ENCODE peak calls at places on chromosomes 1 and 21, in six cellular contexts. One of them, this sample, is unnamed.

GRCh38 chr1:203199481-203200058 is 13.1 kb upstream of the CHI3L1 start:
- DNase-seq in endodermal cell: no peak
- DNase-seq in spleen: no peak
- DNase-seq in dorsolateral prefrontal cortex: no peak
- DNase-seq in thoracic aorta: no peak
- DNase-seq in naive thymus-derived CD4-positive, alpha-beta T cell: no peak
- DNase-seq in this sample: no peak

GRCh38 chr1:40161888-40162397 is 756 bp downstream of the RLF start:
- DNase-seq in endodermal cell: no peak
- DNase-seq in spleen: no peak
- DNase-seq in dorsolateral prefrontal cortex: no peak
- DNase-seq in thoracic aorta: no peak
- DNase-seq in naive thymus-derived CD4-positive, alpha-beta T cell: no peak
- DNase-seq in this sample: no peak

GRCh38 chr1:161082996-161083742 is 6.2 kb downstream of the NECTIN4 start:
- DNase-seq in endodermal cell: peak
- DNase-seq in spleen: no peak
- DNase-seq in dorsolateral prefrontal cortex: no peak
- DNase-seq in thoracic aorta: peak
- DNase-seq in naive thymus-derived CD4-positive, alpha-beta T cell: no peak
- DNase-seq in this sample: no peak

GRCh38 chr1:228472655-228473054 is 14.5 kb upstream of the RNF187 start:
- DNase-seq in endodermal cell: no peak
- DNase-seq in spleen: no peak
- DNase-seq in dorsolateral prefrontal cortex: no peak
- DNase-seq in thoracic aorta: no peak
- DNase-seq in naive thymus-derived CD4-positive, alpha-beta T cell: no peak
- DNase-seq in this sample: no peak

GRCh38 chr1:16173447-16174260 is 17.8 kb upstream of the EPHA2 start:
- DNase-seq in endodermal cell: peak
- DNase-seq in spleen: no peak
- DNase-seq in dorsolateral prefrontal cortex: no peak
- DNase-seq in thoracic aorta: no peak
- DNase-seq in naive thymus-derived CD4-positive, alpha-beta T cell: no peak
- DNase-seq in this sample: no peak

GRCh38 chr1:13642306-13643004 is 57.5 kb upstream of the PRDM2 start:
- DNase-seq in endodermal cell: no peak
- DNase-seq in spleen: no peak
- DNase-seq in dorsolateral prefrontal cortex: peak
- DNase-seq in thoracic aorta: no peak
- DNase-seq in naive thymus-derived CD4-positive, alpha-beta T cell: no peak
- DNase-seq in this sample: no peak

GRCh38 chr1:39995973-39996393 is 41.0 kb downstream of the MFSD2A start:
- DNase-seq in endodermal cell: peak
- DNase-seq in spleen: no peak
- DNase-seq in dorsolateral prefrontal cortex: no peak
- DNase-seq in thoracic aorta: no peak
- DNase-seq in naive thymus-derived CD4-positive, alpha-beta T cell: peak
- DNase-seq in this sample: no peak

GRCh38 chr1:186819140-186819539 is 9.6 kb upstream of the PLA2G4A start:
- DNase-seq in endodermal cell: no peak
- DNase-seq in spleen: no peak
- DNase-seq in dorsolateral prefrontal cortex: no peak
- DNase-seq in thoracic aorta: no peak
- DNase-seq in naive thymus-derived CD4-positive, alpha-beta T cell: no peak
- DNase-seq in this sample: no peak

GRCh38 chr1:78762113-78762512 is 112.5 kb downstream of the IFI44 start:
- DNase-seq in endodermal cell: no peak
- DNase-seq in spleen: no peak
- DNase-seq in dorsolateral prefrontal cortex: no peak
- DNase-seq in thoracic aorta: no peak
- DNase-seq in naive thymus-derived CD4-positive, alpha-beta T cell: no peak
- DNase-seq in this sample: no peak

GRCh38 chr1:226526801-226527595 is 21.6 kb upstream of the STUM start:
- DNase-seq in endodermal cell: peak
- DNase-seq in spleen: no peak
- DNase-seq in dorsolateral prefrontal cortex: no peak
- DNase-seq in thoracic aorta: no peak
- DNase-seq in naive thymus-derived CD4-positive, alpha-beta T cell: no peak
- DNase-seq in this sample: no peak

GRCh38 chr1:53524428-53525400 is 65.5 kb downstream of the DMRTB1 start:
- DNase-seq in endodermal cell: no peak
- DNase-seq in spleen: no peak
- DNase-seq in dorsolateral prefrontal cortex: no peak
- DNase-seq in thoracic aorta: no peak
- DNase-seq in naive thymus-derived CD4-positive, alpha-beta T cell: no peak
- DNase-seq in this sample: no peak

GRCh38 chr21:44929242-44929798 is 8.6 kb upstream of the ITGB2 start:
- DNase-seq in endodermal cell: peak
- DNase-seq in spleen: peak
- DNase-seq in dorsolateral prefrontal cortex: no peak
- DNase-seq in thoracic aorta: no peak
- DNase-seq in naive thymus-derived CD4-positive, alpha-beta T cell: no peak
- DNase-seq in this sample: no peak

GRCh38 chr1:196105901-196106300 is 502.3 kb downstream of the KCNT2 start:
- DNase-seq in endodermal cell: no peak
- DNase-seq in spleen: no peak
- DNase-seq in dorsolateral prefrontal cortex: no peak
- DNase-seq in thoracic aorta: no peak
- DNase-seq in naive thymus-derived CD4-positive, alpha-beta T cell: no peak
- DNase-seq in this sample: no peak

GRCh38 chr1:185314416-185314815 is 2.6 kb downstream of the IVNS1ABP start:
- DNase-seq in endodermal cell: no peak
- DNase-seq in spleen: no peak
- DNase-seq in dorsolateral prefrontal cortex: no peak
- DNase-seq in thoracic aorta: no peak
- DNase-seq in naive thymus-derived CD4-positive, alpha-beta T cell: no peak
- DNase-seq in this sample: no peak

GRCh38 chr1:108646661-108647269 is 14.1 kb downstream of the HENMT1 start:
- DNase-seq in endodermal cell: peak
- DNase-seq in spleen: peak
- DNase-seq in dorsolateral prefrontal cortex: peak
- DNase-seq in thoracic aorta: peak
- DNase-seq in naive thymus-derived CD4-positive, alpha-beta T cell: peak
- DNase-seq in this sample: peak

GRCh38 chr1:108644984-108645383 is 15.9 kb downstream of the HENMT1 start:
- DNase-seq in endodermal cell: peak
- DNase-seq in spleen: peak
- DNase-seq in dorsolateral prefrontal cortex: no peak
- DNase-seq in thoracic aorta: no peak
- DNase-seq in naive thymus-derived CD4-positive, alpha-beta T cell: peak
- DNase-seq in this sample: peak

GRCh38 chr1:108646265-108646660 is 14.6 kb downstream of the HENMT1 start:
- DNase-seq in endodermal cell: no peak
- DNase-seq in spleen: no peak
- DNase-seq in dorsolateral prefrontal cortex: peak
- DNase-seq in thoracic aorta: no peak
- DNase-seq in naive thymus-derived CD4-positive, alpha-beta T cell: no peak
- DNase-seq in this sample: no peak

GRCh38 chr1:108643492-108644333 is 17.2 kb downstream of the HENMT1 start:
- DNase-seq in endodermal cell: peak
- DNase-seq in spleen: no peak
- DNase-seq in dorsolateral prefrontal cortex: peak
- DNase-seq in thoracic aorta: no peak
- DNase-seq in naive thymus-derived CD4-positive, alpha-beta T cell: peak
- DNase-seq in this sample: peak

GRCh38 chr1:108645479-108646184 is 15.3 kb downstream of the HENMT1 start:
- DNase-seq in endodermal cell: no peak
- DNase-seq in spleen: no peak
- DNase-seq in dorsolateral prefrontal cortex: no peak
- DNase-seq in thoracic aorta: no peak
- DNase-seq in naive thymus-derived CD4-positive, alpha-beta T cell: peak
- DNase-seq in this sample: no peak
- H3K27ac ChIP-seq in endodermal cell: no peak
- H3K27ac ChIP-seq in spleen: peak
- H3K27ac ChIP-seq in dorsolateral prefrontal cortex: peak
- H3K27ac ChIP-seq in thoracic aorta: peak
- H3K27ac ChIP-seq in naive thymus-derived CD4-positive, alpha-beta T cell: peak
- H3K27ac ChIP-seq in this sample: peak

GRCh38 chr1:246592695-246593094 is 26.4 kb downstream of the CNST start:
- DNase-seq in endodermal cell: no peak
- DNase-seq in spleen: no peak
- DNase-seq in dorsolateral prefrontal cortex: no peak
- DNase-seq in thoracic aorta: no peak
- DNase-seq in naive thymus-derived CD4-positive, alpha-beta T cell: no peak
- DNase-seq in this sample: no peak
- H3K27ac ChIP-seq in endodermal cell: no peak
- H3K27ac ChIP-seq in spleen: no peak
- H3K27ac ChIP-seq in dorsolateral prefrontal cortex: no peak
- H3K27ac ChIP-seq in thoracic aorta: peak
- H3K27ac ChIP-seq in naive thymus-derived CD4-positive, alpha-beta T cell: no peak
- H3K27ac ChIP-seq in this sample: no peak

GRCh38 chr1:115310821-115311220 is 27.2 kb downstream of the NGF start:
- DNase-seq in endodermal cell: no peak
- DNase-seq in spleen: no peak
- DNase-seq in dorsolateral prefrontal cortex: no peak
- DNase-seq in thoracic aorta: no peak
- DNase-seq in naive thymus-derived CD4-positive, alpha-beta T cell: no peak
- DNase-seq in this sample: no peak
- H3K27ac ChIP-seq in endodermal cell: no peak
- H3K27ac ChIP-seq in spleen: no peak
- H3K27ac ChIP-seq in dorsolateral prefrontal cortex: no peak
- H3K27ac ChIP-seq in thoracic aorta: no peak
- H3K27ac ChIP-seq in naive thymus-derived CD4-positive, alpha-beta T cell: no peak
- H3K27ac ChIP-seq in this sample: no peak

GRCh38 chr1:8603220-8603616 is 214.2 kb downstream of the RERE start:
- DNase-seq in endodermal cell: no peak
- DNase-seq in spleen: no peak
- DNase-seq in dorsolateral prefrontal cortex: no peak
- DNase-seq in thoracic aorta: no peak
- DNase-seq in naive thymus-derived CD4-positive, alpha-beta T cell: no peak
- DNase-seq in this sample: no peak
- H3K27ac ChIP-seq in endodermal cell: no peak
- H3K27ac ChIP-seq in spleen: no peak
- H3K27ac ChIP-seq in dorsolateral prefrontal cortex: no peak
- H3K27ac ChIP-seq in thoracic aorta: no peak
- H3K27ac ChIP-seq in naive thymus-derived CD4-positive, alpha-beta T cell: no peak
- H3K27ac ChIP-seq in this sample: peak

GRCh38 chr21:38438476-38438893 is 59.8 kb downstream of the ERG start:
- DNase-seq in endodermal cell: no peak
- DNase-seq in spleen: peak
- DNase-seq in dorsolateral prefrontal cortex: no peak
- DNase-seq in thoracic aorta: no peak
- DNase-seq in naive thymus-derived CD4-positive, alpha-beta T cell: no peak
- DNase-seq in this sample: no peak
- H3K27ac ChIP-seq in endodermal cell: no peak
- H3K27ac ChIP-seq in spleen: no peak
- H3K27ac ChIP-seq in dorsolateral prefrontal cortex: no peak
- H3K27ac ChIP-seq in thoracic aorta: peak
- H3K27ac ChIP-seq in naive thymus-derived CD4-positive, alpha-beta T cell: no peak
- H3K27ac ChIP-seq in this sample: no peak

GRCh38 chr1:221793439-221794078 is 51.7 kb upstream of the DUSP10 start:
- DNase-seq in endodermal cell: no peak
- DNase-seq in spleen: no peak
- DNase-seq in dorsolateral prefrontal cortex: no peak
- DNase-seq in thoracic aorta: no peak
- DNase-seq in naive thymus-derived CD4-positive, alpha-beta T cell: no peak
- DNase-seq in this sample: no peak

GRCh38 chr1:221791846-221792245 is 50.0 kb upstream of the DUSP10 start:
- DNase-seq in endodermal cell: no peak
- DNase-seq in spleen: no peak
- DNase-seq in dorsolateral prefrontal cortex: no peak
- DNase-seq in thoracic aorta: no peak
- DNase-seq in naive thymus-derived CD4-positive, alpha-beta T cell: no peak
- DNase-seq in this sample: no peak

GRCh38 chr1:221794925-221795324 is 53.0 kb upstream of the DUSP10 start:
- DNase-seq in endodermal cell: no peak
- DNase-seq in spleen: no peak
- DNase-seq in dorsolateral prefrontal cortex: no peak
- DNase-seq in thoracic aorta: no peak
- DNase-seq in naive thymus-derived CD4-positive, alpha-beta T cell: no peak
- DNase-seq in this sample: no peak

GRCh38 chr1:221795400-221795799 is 53.5 kb upstream of the DUSP10 start:
- DNase-seq in endodermal cell: no peak
- DNase-seq in spleen: no peak
- DNase-seq in dorsolateral prefrontal cortex: no peak
- DNase-seq in thoracic aorta: no peak
- DNase-seq in naive thymus-derived CD4-positive, alpha-beta T cell: no peak
- DNase-seq in this sample: no peak

GRCh38 chr1:221794079-221794670 is 52.3 kb upstream of the DUSP10 start:
- DNase-seq in endodermal cell: no peak
- DNase-seq in spleen: no peak
- DNase-seq in dorsolateral prefrontal cortex: no peak
- DNase-seq in thoracic aorta: no peak
- DNase-seq in naive thymus-derived CD4-positive, alpha-beta T cell: no peak
- DNase-seq in this sample: no peak
- H3K27ac ChIP-seq in endodermal cell: no peak
- H3K27ac ChIP-seq in spleen: no peak
- H3K27ac ChIP-seq in dorsolateral prefrontal cortex: no peak
- H3K27ac ChIP-seq in thoracic aorta: no peak
- H3K27ac ChIP-seq in naive thymus-derived CD4-positive, alpha-beta T cell: no peak
- H3K27ac ChIP-seq in this sample: no peak

DNA sequence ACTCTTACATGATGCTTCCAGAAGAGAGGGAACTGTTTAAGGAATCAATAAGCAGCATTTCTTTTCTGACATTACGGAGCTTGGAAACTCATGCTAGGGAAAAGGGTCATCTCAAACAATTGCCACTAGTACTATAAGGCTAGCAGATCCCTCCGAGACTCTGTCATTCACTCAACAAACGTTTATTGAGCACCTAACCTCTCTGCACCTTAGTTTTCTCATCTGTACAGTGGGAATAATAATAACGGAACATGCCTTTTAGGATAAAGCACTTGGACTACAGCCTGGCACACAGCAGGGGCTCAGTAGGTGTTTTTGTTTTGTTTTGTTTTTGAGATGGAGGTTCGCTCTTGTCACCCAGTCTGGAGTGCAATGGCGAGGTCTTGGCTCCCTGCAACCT is 51.3 kb downstream of the SYF2 start:
- DNase-seq in endodermal cell: no peak
- DNase-seq in spleen: no peak
- DNase-seq in dorsolateral prefrontal cortex: no peak
- DNase-seq in thoracic aorta: no peak
- DNase-seq in naive thymus-derived CD4-positive, alpha-beta T cell: no peak
- DNase-seq in this sample: no peak
- H3K27ac ChIP-seq in endodermal cell: no peak
- H3K27ac ChIP-seq in spleen: no peak
- H3K27ac ChIP-seq in dorsolateral prefrontal cortex: no peak
- H3K27ac ChIP-seq in thoracic aorta: no peak
- H3K27ac ChIP-seq in naive thymus-derived CD4-positive, alpha-beta T cell: no peak
- H3K27ac ChIP-seq in this sample: no peak